ENCODE peak calls at places on chromosomes 13 and 19, in nine cellular contexts. Y is GM10248; W is DND-41; L is fibroblast of pulmonary artery; U is CD4-positive, alpha-beta T cell; I is fibroblast of mammary gland; N is AG09309; R is AG10803; D is left ventricle myocardium inferior. B is an unnamed sample.

GRCh38 chr19:1269478-1270167 is 491 bp downstream of the CIRBP start:
- DNase-seq in Y (peak; percentile 88), D (peak; percentile 84), W (peak; percentile 89), I (peak; percentile 95), R (peak; percentile 91), L (peak; percentile 91), U (peak; percentile 84), N (no peak), B (peak; percentile 90)

GRCh38 chr19:7676854-7677253 is at the start of gene MCEMP1:
- DNase-seq in L (no peak), N (no peak), D (no peak), Y (no peak), W (no peak), I (no peak), R (no peak), U (no peak), B (no peak)

GRCh38 chr13:47455581-47455980 is 545.5 kb downstream of the SUCLA2 start:
- DNase-seq in U (no peak), W (no peak), Y (no peak), R (peak; percentile 30), L (peak; percentile 23), I (peak; percentile 52), N (no peak), D (no peak), B (peak; percentile 21)

GRCh38 chr19:42683917-42684513 is 56.3 kb downstream of the PSG3 start:
- DNase-seq in N (no peak), Y (peak; percentile 16), W (peak; percentile 39), L (peak; percentile 50), U (no peak), D (no peak), I (peak; percentile 39), R (peak; percentile 31), B (no peak)

GRCh38 chr13:95267662-95268369 is 33.4 kb downstream of the ABCC4 start:
- DNase-seq in N (peak; percentile 46), D (no peak), Y (no peak), I (peak; percentile 93), U (no peak), W (no peak), L (peak; percentile 88), R (peak; percentile 87), B (peak; percentile 92)

GRCh38 chr13:58852076-58852475 is 1220.5 kb downstream of the PCDH17 start:
- DNase-seq in L (peak; percentile 0), N (no peak), D (no peak), U (no peak), I (no peak), R (no peak), W (no peak), Y (no peak), B (no peak)

GRCh38 chr19:2255982-2256685 is at the start of gene JSRP1:
- DNase-seq in Y (no peak), U (no peak), R (no peak), L (no peak), W (no peak), I (no peak), D (no peak), N (no peak), B (no peak)

GRCh38 chr13:21033866-21034601 is 27.4 kb downstream of the LATS2 start:
- DNase-seq in W (no peak), R (peak; percentile 75), L (no peak), I (peak; percentile 42), D (no peak), N (no peak), U (no peak), Y (no peak), B (peak; percentile 68)

GRCh38 chr19:7832009-7832408 is 2.0 kb downstream of the EVI5L start:
- DNase-seq in U (no peak), I (no peak), L (no peak), D (no peak), W (no peak), Y (no peak), N (no peak), R (no peak), B (no peak)

GRCh38 chr19:10767726-10768125 is 49.8 kb downstream of the DNM2 start:
- DNase-seq in N (no peak), L (no peak), U (no peak), I (no peak), Y (no peak), W (no peak), D (no peak), R (no peak), B (no peak)

DNA sequence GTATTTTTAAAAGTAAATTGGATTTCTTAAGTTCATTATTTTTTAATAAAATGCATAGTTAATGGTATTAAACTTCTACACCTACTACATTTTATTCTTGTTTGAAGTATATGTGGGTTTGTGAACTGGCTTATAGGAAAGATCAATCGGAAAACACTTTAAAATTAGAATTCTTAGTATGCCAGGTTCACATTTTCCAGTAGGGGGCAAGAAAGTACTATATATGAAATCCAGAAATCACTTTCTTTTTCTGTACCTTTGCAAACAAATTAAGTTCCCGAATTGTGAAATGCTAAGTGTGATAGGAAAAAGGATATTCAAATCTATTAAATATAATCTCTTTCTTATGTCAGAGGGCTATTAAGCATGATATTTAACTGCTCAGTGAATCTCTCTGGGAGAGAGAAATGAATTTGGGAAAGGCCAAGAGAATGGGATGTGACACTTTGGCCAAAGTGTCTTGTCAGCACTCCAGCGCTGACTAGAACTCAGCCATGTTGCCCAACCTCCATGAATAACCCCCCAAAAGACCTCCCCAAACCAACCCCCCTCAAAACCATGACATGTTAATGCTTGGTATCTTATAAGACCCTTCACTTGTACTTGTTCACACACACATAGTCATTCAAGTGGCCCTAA is 122.6 kb upstream of the SLC10A2 start:
- DNase-seq in Y (peak; percentile 24), U (no peak), R (no peak), W (no peak), L (peak; percentile 60), N (no peak), I (peak; percentile 23), D (no peak), B (no peak)
- TF ChIP-seq CTCF in Y (peak; percentile 50), U (no peak), R (peak; percentile 6), W (peak; percentile 61), L (peak; percentile 58), N (no peak), I (peak; percentile 41), D (peak; percentile 71), B (peak; percentile 64)

DNA sequence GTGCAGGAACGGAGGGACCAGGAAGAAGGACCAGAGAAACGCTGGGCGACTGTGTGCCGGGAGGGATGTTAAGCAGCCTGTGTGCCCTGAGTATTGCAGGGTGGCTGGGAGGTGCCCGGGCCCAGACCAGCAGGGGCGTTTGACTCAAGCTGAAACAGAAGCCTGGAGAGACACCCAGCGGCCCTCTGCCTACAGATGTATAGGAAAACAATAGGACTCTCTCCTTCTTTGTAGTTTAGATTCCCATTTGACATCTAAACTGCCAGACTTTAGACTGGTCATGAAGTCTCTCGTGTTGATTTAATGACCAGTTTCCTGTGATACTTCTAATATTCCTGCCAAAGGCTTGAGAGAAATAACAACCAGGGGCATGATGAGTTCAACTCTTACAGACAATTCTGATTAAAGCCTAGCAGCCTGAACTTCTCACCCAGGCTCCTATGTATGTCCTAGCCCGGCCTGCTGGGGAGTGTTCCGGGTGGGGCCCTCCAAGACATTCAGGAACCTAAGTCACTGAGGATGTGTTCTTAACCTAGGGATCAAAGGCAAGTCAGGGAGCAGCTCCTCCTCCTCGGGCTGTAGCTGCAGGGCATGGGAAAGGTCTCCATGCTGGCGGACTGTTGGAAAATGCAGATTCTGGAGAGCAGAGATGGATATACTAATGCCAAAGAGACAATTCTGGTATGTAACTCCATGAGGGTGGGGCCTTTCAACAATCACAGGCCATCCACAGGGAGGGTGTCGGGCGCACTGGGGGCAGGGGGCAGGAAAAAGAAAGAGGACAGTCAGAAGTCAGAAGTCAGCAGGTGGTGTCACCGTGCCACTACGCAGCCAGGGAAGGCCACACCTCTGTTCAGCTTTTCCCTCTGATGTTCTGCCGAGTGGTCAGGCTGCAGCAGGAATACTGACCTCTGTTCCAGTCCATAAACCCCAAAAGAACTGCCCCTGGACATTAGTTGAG is 131.9 kb downstream of the STARD13 start:
- DNase-seq in L (peak; percentile 63), U (no peak), R (no peak), N (no peak), D (peak; percentile 52), W (no peak), Y (no peak), I (peak; percentile 45), B (peak; percentile 28)
- TF ChIP-seq CTCF in L (peak; percentile 40), U (no peak), R (no peak), N (no peak), D (no peak), W (no peak), Y (no peak), I (no peak), B (no peak)

GRCh38 chr19:51329411-51329810 is 12.5 kb downstream of the VSIG10L start:
- DNase-seq in Y (no peak), L (no peak), U (no peak), R (no peak), D (no peak), N (no peak), W (no peak), I (no peak), B (no peak)

GRCh38 chr19:51333836-51334460 is 8.0 kb downstream of the VSIG10L start:
- DNase-seq in I (no peak), U (no peak), R (no peak), N (no peak), L (no peak), W (peak; percentile 32), D (no peak), Y (no peak), B (no peak)

GRCh38 chr19:51327066-51327985 is 14.6 kb downstream of the VSIG10L start:
- DNase-seq in N (no peak), R (peak; percentile 32), L (peak; percentile 48), U (no peak), Y (peak; percentile 84), I (peak; percentile 51), W (no peak), D (peak; percentile 31), B (no peak)

GRCh38 chr19:51331193-51331592 is 10.7 kb downstream of the VSIG10L start:
- DNase-seq in N (no peak), L (no peak), U (no peak), I (no peak), R (no peak), Y (no peak), W (no peak), D (no peak), B (no peak)

GRCh38 chr19:51330366-51330765 is 11.6 kb downstream of the VSIG10L start:
- DNase-seq in R (no peak), U (no peak), Y (no peak), L (no peak), N (no peak), I (no peak), D (no peak), W (no peak), B (no peak)
- TF ChIP-seq CTCF in R (no peak), U (no peak), Y (no peak), L (no peak), N (no peak), I (no peak), D (no peak), W (no peak), B (no peak)

DNA sequence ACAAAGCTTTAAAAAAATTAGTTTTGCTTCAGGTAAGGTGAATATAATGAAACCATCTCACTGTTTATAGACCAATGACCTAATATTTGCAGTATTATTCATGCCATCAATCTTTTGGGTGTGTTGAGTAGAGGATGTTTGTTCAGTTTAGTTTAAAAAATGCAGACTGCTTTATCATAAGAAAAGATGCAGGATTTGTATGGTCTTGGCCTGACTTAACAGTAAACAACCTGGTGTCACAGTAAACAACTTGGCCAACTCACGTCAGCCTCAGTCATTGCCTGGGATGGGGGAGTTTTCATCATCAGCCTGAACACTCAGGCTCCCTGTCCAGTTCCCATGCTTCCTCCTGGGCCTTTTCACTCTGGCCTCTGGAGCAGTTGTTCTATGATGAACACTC is 55.1 kb downstream of the LMO7 start:
- DNase-seq in R (no peak), U (no peak), L (no peak), D (no peak), N (no peak), Y (no peak), I (peak; percentile 71), W (no peak), B (no peak)
- TF ChIP-seq CTCF in R (no peak), U (no peak), L (no peak), D (no peak), N (no peak), Y (no peak), I (no peak), W (no peak), B (no peak)

B was measured in HFFc6.